ENCODE peak calls at places on chromosome 18, in five cellular contexts. I, Y, P, H and T are unnamed samples.
A peak's percentile ranks its signal among the peaks of the same experiment; 100 is the strongest.

GRCh38 chr18:79378416-79379250 is 17.1 kb upstream of the NFATC1 start:
- DNase-seq in I (peak; percentile 62), Y (peak; percentile 36), P (peak; percentile 86), H (peak; percentile 68), T (peak; percentile 57)

GRCh38 chr18:77650799-77651385 is 401.2 kb downstream of the GALR1 start:
- DNase-seq in I (peak; percentile 57), Y (peak; percentile 29), P (peak; percentile 80), H (peak; percentile 17), T (peak; percentile 65)

GRCh38 chr18:7272268-7273049 is 41.6 kb downstream of the LRRC30 start:
- DNase-seq in I (peak; percentile 61), Y (peak; percentile 54), P (peak; percentile 60), H (peak; percentile 65), T (peak; percentile 73)

GRCh38 chr18:9323750-9324445 is 10.7 kb upstream of the TWSG1 start:
- DNase-seq in I (no peak), Y (no peak), P (no peak), H (peak; percentile 84), T (no peak)

GRCh38 chr18:644395-645004 is 13.0 kb upstream of the TYMS start:
- DNase-seq in I (peak; percentile 95), Y (no peak), P (no peak), H (no peak), T (peak; percentile 98)

GRCh38 chr18:38330573-38330972 is 765.0 kb upstream of the CELF4 start:
- DNase-seq in I (no peak), Y (no peak), P (no peak), H (no peak), T (no peak)

GRCh38 chr18:11149441-11150270 is at the start of gene PIEZO2:
- DNase-seq in I (peak; percentile 81), Y (no peak), P (peak; percentile 31), H (peak; percentile 11), T (peak; percentile 88)

GRCh38 chr18:55844373-55844772 is 256.4 kb upstream of the TCF4 start:
- DNase-seq in I (no peak), Y (no peak), P (no peak), H (peak; percentile 37), T (no peak)

GRCh38 chr18:46148810-46149209 is 44.6 kb downstream of the HAUS1 start:
- DNase-seq in I (no peak), Y (peak; percentile 38), P (peak; percentile 15), H (peak; percentile 77), T (peak; percentile 60)

GRCh38 chr18:13568443-13569392 is 157.6 kb downstream of the FAM210A start:
- DNase-seq in I (no peak), Y (no peak), P (no peak), H (no peak), T (no peak)

GRCh38 chr18:23453657-23454011 is 547 bp downstream of the RIOK3 start:
- DNase-seq in I (no peak), Y (no peak), P (no peak), H (peak; percentile 73), T (peak; percentile 25)

GRCh38 chr18:41624461-41624860 is 330.6 kb upstream of the PIK3C3 start:
- DNase-seq in I (no peak), Y (no peak), P (no peak), H (no peak), T (no peak)

GRCh38 chr18:23890589-23890988 is 124.0 kb upstream of the TTC39C start:
- DNase-seq in I (no peak), Y (no peak), P (no peak), H (peak; percentile 68), T (no peak)

GRCh38 chr18:51196811-51197660 is 445 bp downstream of the MEX3C start:
- DNase-seq in I (peak; percentile 33), Y (no peak), P (peak; percentile 44), H (peak; percentile 45), T (peak; percentile 27)

GRCh38 chr18:59900222-59901128 is 679 bp downstream of the PMAIP1 start:
- DNase-seq in I (no peak), Y (peak; percentile 81), P (peak; percentile 16), H (peak; percentile 72), T (peak; percentile 30)

GRCh38 chr18:3652380-3653262 is 202.6 kb downstream of the TGIF1 start:
- DNase-seq in I (no peak), Y (peak; percentile 95), P (no peak), H (peak; percentile 99), T (peak; percentile 39)

GRCh38 chr18:43869451-43870008 is 592.2 kb upstream of the SYT4 start:
- DNase-seq in I (no peak), Y (peak; percentile 75), P (no peak), H (peak; percentile 91), T (no peak)

GRCh38 chr18:832085-832681 is 20.1 kb upstream of the YES1 start:
- DNase-seq in I (no peak), Y (no peak), P (no peak), H (no peak), T (no peak)

GRCh38 chr18:69845588-69846506 is 101.8 kb downstream of the CD226 start:
- DNase-seq in I (no peak), Y (no peak), P (no peak), H (peak; percentile 66), T (no peak)

GRCh38 chr18:79445740-79446566 is 50.2 kb downstream of the NFATC1 start:
- DNase-seq in I (no peak), Y (no peak), P (no peak), H (peak; percentile 10), T (no peak)

GRCh38 chr18:64202229-64202835 is 53.4 kb upstream of the LINC00305 start:
- DNase-seq in I (peak; percentile 60), Y (no peak), P (no peak), H (no peak), T (no peak)

GRCh38 chr18:57439617-57439975 is 4.4 kb downstream of the ONECUT2 start:
- DNase-seq in I (no peak), Y (no peak), P (no peak), H (no peak), T (no peak)

GRCh38 chr18:5197032-5197434 is at the start of gene AKAIN1:
- DNase-seq in I (peak; percentile 13), Y (peak; percentile 1), P (no peak), H (peak; percentile 18), T (peak; percentile 7)

GRCh38 chr18:22827216-22827615 is 105.9 kb upstream of the RBBP8 start:
- DNase-seq in I (no peak), Y (no peak), P (no peak), H (peak; percentile 68), T (no peak)

GRCh38 chr18:74281011-74281638 is 10.6 kb downstream of the CYB5A start:
- DNase-seq in I (no peak), Y (no peak), P (no peak), H (no peak), T (peak; percentile 8)

GRCh38 chr18:11654736-11655604 is 34.1 kb upstream of the GNAL start:
- DNase-seq in I (peak; percentile 15), Y (peak; percentile 3), P (peak; percentile 37), H (peak; percentile 23), T (peak; percentile 15)

GRCh38 chr18:80253871-80254492 is 6.7 kb upstream of the PARD6G start:
- DNase-seq in I (no peak), Y (no peak), P (no peak), H (no peak), T (no peak)